ENCODE peak calls at places on chromosomes 11 and 22, in ten cellular contexts. J is CD8-positive, alpha-beta T cell; H is A549; Y is AG04450; N is mesenchymal stem cell; F is pancreas; X is sigmoid colon; L is mammary epithelial cell; K is CD4-positive, alpha-beta memory T cell; E is upper lobe of right lung. Z is an unnamed sample.

GRCh38 chr11:72551571-72551970 is 117.2 kb upstream of the CLPB start:
- DNase-seq in H (no peak), K (no peak), X (no peak), Y (no peak), J (no peak), E (no peak), F (no peak), N (no peak), L (no peak), Z (no peak)

GRCh38 chr22:29316429-29316828 is 932 bp upstream of the RASL10A start:
- DNase-seq in Y (no peak), H (no peak), E (no peak), N (no peak), J (no peak), F (no peak), L (no peak), K (no peak), X (no peak), Z (no peak)

GRCh38 chr11:10742460-10743208 is 8.4 kb upstream of the CTR9 start:
- DNase-seq in H (no peak), E (no peak), X (no peak), J (peak; percentile 22), Y (no peak), F (no peak), K (peak; percentile 54), L (peak; percentile 66), N (peak; percentile 72), Z (no peak)

GRCh38 chr22:47158457-47158856 is 396.0 kb downstream of the TBC1D22A start:
- DNase-seq in E (no peak), Y (no peak), H (no peak), N (no peak), X (no peak), F (no peak), K (no peak), L (no peak), J (no peak), Z (no peak)

GRCh38 chr11:12441081-12441801 is 63.9 kb downstream of the PARVA start:
- DNase-seq in N (peak; percentile 62), X (no peak), F (no peak), Y (no peak), K (no peak), L (no peak), J (no peak), H (no peak), E (no peak), Z (no peak)

GRCh38 chr22:43346521-43346929 is 3.4 kb upstream of the SCUBE1 start:
- DNase-seq in X (peak; percentile 75), N (peak; percentile 45), K (peak; percentile 47), J (peak; percentile 55), E (peak; percentile 82), F (peak; percentile 36), L (peak; percentile 9), H (peak; percentile 65), Y (no peak), Z (peak; percentile 57)

GRCh38 chr11:70420008-70420464 is 21.7 kb downstream of the CTTN start:
- DNase-seq in J (no peak), H (no peak), K (no peak), F (no peak), Y (no peak), X (no peak), N (peak; percentile 60), L (no peak), E (no peak), Z (no peak)

GRCh38 chr11:6568191-6568918 is 35.1 kb downstream of the RRP8 start:
- DNase-seq in X (peak; percentile 65), F (peak; percentile 73), H (no peak), N (peak; percentile 40), E (no peak), K (no peak), J (no peak), Y (peak; percentile 38), L (peak; percentile 24), Z (no peak)

GRCh38 chr11:55714982-55715888 is 53.2 kb downstream of the OR4C6 start:
- DNase-seq in L (no peak), Y (no peak), N (no peak), H (no peak), E (no peak), J (no peak), X (no peak), F (no peak), K (no peak), Z (no peak)

GRCh38 chr11:6127881-6128280 is 20.4 kb downstream of the OR56B4 start:
- DNase-seq in X (no peak), E (no peak), F (no peak), H (no peak), K (no peak), Y (no peak), N (no peak), J (no peak), L (peak; percentile 40), Z (no peak)

GRCh38 chr11:35986958-35987357 is 43.1 kb downstream of the LDLRAD3 start:
- DNase-seq in N (peak; percentile 26), E (no peak), F (no peak), H (no peak), X (no peak), J (no peak), L (peak; percentile 5), Y (no peak), K (no peak), Z (no peak)

GRCh38 chr11:35981581-35981980 is 37.7 kb downstream of the LDLRAD3 start:
- DNase-seq in X (no peak), K (no peak), F (no peak), E (no peak), L (no peak), H (no peak), N (no peak), Y (no peak), J (no peak), Z (no peak)

GRCh38 chr11:35982061-35982460 is 38.2 kb downstream of the LDLRAD3 start:
- DNase-seq in N (no peak), J (no peak), H (no peak), L (no peak), F (no peak), Y (no peak), X (no peak), K (no peak), E (no peak), Z (no peak)

GRCh38 chr11:35980646-35981402 is 37.0 kb downstream of the LDLRAD3 start:
- DNase-seq in H (no peak), E (no peak), F (no peak), X (no peak), Y (no peak), L (no peak), K (no peak), J (no peak), N (peak; percentile 28), Z (no peak)

DNA sequence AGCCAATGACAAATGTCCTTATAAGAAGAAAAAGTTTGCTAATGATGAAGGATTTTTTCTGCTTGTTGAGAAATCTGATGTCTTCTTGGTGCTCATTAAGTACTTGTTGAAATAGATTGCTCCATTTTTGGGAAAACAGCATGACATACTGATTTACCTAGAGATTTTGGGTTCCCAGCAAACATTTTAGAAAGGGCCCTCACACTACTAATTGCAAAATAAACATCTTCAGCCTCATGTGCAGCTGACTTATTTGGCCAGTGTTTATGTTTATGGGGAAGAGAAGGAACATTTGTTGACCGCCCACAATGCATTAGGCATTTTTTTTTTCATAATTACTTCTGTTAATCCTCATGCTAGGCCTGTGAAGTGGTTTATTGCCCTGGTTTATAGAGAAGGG is 40.1 kb downstream of the LDLRAD3 start:
- DNase-seq in X (no peak), L (no peak), H (no peak), Y (no peak), K (no peak), E (no peak), J (no peak), N (peak; percentile 18), F (no peak), Z (no peak)
- H3K9me3 ChIP-seq in X (no peaks in the 10 kb centered on the region), L (no peaks in the 10 kb centered on the region), H (peaks cover 2% of the 10 kb centered on the region), Y (peaks cover 5% of the 10 kb centered on the region), K (no peaks in the 10 kb centered on the region), E (no peaks in the 10 kb centered on the region), J (no peaks in the 10 kb centered on the region), N (peaks cover 2% of the 10 kb centered on the region), F (no peaks in the 10 kb centered on the region), Z (no peaks in the 10 kb centered on the region)

GRCh38 chr22:22803285-22803853 is 84.2 kb upstream of the IGLL5 start:
- DNase-seq in H (no peak), K (no peak), E (no peak), F (no peak), J (no peak), N (no peak), X (no peak), Y (no peak), L (no peak), Z (no peak)
- H3K9me3 ChIP-seq in H (no peaks in the 10 kb centered on the region), K (no peaks in the 10 kb centered on the region), E (no peaks in the 10 kb centered on the region), F (no peaks in the 10 kb centered on the region), J (no peaks in the 10 kb centered on the region), N (no peaks in the 10 kb centered on the region), X (no peaks in the 10 kb centered on the region), Y (no peaks in the 10 kb centered on the region), L (no peaks in the 10 kb centered on the region), Z (no peaks in the 10 kb centered on the region)

GRCh38 chr11:19845633-19846032 is 133.0 kb downstream of the NAV2 start:
- DNase-seq in Y (no peak), J (no peak), E (no peak), L (no peak), H (no peak), F (no peak), X (no peak), N (no peak), K (no peak), Z (no peak)

GRCh38 chr11:19844012-19844411 is 131.4 kb downstream of the NAV2 start:
- DNase-seq in L (no peak), Y (no peak), H (no peak), X (no peak), J (no peak), F (no peak), E (no peak), N (no peak), K (no peak), Z (no peak)

GRCh38 chr11:19844806-19845205 is 132.2 kb downstream of the NAV2 start:
- DNase-seq in N (no peak), X (no peak), Y (no peak), E (no peak), K (no peak), J (no peak), L (peak; percentile 62), H (no peak), F (no peak), Z (no peak)

GRCh38 chr11:19842505-19842904 is 129.9 kb downstream of the NAV2 start:
- DNase-seq in Y (no peak), J (no peak), L (no peak), X (no peak), K (no peak), N (no peak), H (no peak), E (no peak), F (no peak), Z (no peak)

GRCh38 chr11:19843106-19843505 is 130.5 kb downstream of the NAV2 start:
- DNase-seq in N (no peak), J (no peak), E (no peak), Y (no peak), X (no peak), F (no peak), K (no peak), H (no peak), L (no peak), Z (no peak)
- H3K9me3 ChIP-seq in N (no peaks in the 10 kb centered on the region), J (no peaks in the 10 kb centered on the region), E (no peaks in the 10 kb centered on the region), Y (no peaks in the 10 kb centered on the region), X (no peaks in the 10 kb centered on the region), F (no peaks in the 10 kb centered on the region), K (no peaks in the 10 kb centered on the region), H (no peaks in the 10 kb centered on the region), L (no peaks in the 10 kb centered on the region), Z (no peaks in the 10 kb centered on the region)

DNA sequence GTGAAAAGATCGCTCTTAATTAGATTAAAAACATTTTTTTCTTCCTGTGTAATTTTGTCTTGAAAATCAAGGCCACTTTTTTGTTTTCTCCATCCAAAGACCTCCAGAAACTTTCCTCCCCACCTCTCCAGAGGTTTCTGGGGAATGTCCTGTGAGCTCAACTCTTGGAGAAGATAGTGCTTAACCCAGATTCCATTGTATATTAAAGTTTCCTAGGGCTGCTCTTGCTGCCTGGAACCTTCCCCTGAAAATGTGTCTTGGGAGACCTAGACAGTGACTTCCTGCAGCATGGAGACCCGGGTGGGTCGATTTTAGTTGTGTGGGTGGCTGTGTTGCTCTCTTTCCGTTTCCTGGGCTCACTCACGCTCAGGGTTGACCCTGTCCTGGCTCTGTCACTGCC is 47.4 kb downstream of the KCNQ1OT1 start:
- DNase-seq in N (no peak), J (no peak), Y (no peak), H (no peak), E (peak; percentile 17), F (no peak), X (no peak), L (no peak), K (no peak), Z (no peak)
- H3K9me3 ChIP-seq in N (peaks cover 97% of the 10 kb centered on the region), J (peaks cover 12% of the 10 kb centered on the region), Y (peaks cover 54% of the 10 kb centered on the region), H (peaks cover 97% of the 10 kb centered on the region), E (peaks cover 19% of the 10 kb centered on the region), F (no peaks in the 10 kb centered on the region), X (peaks cover 39% of the 10 kb centered on the region), L (peaks cover 25% of the 10 kb centered on the region), K (peaks cover 17% of the 10 kb centered on the region), Z (peaks cover 3% of the 10 kb centered on the region)